ENCODE peak calls at places on chromosomes 5 and 9, in five cellular contexts. M, U, D, Z and P are unnamed samples.

GRCh38 chr5:137340899-137341298 is 158.2 kb downstream of the SPOCK1 start:
- DNase-seq in M (no peak), U (no peak), D (no peak), Z (no peak), P (no peak)

GRCh38 chr9:91408475-91408874 is 15.2 kb downstream of the NFIL3 start:
- DNase-seq in M (no peak), U (no peak), D (no peak), Z (no peak), P (no peak)

GRCh38 chr9:134656334-134657034 is 14.9 kb downstream of the COL5A1 start:
- DNase-seq in M (no peak), U (no peak), D (peak), Z (no peak), P (no peak)

GRCh38 chr5:151184316-151185042 is 26.9 kb upstream of the ANXA6 start:
- DNase-seq in M (no peak), U (no peak), D (no peak), Z (no peak), P (no peak)

GRCh38 chr9:16363916-16364315 is 506.6 kb downstream of the BNC2 start:
- DNase-seq in M (no peak), U (no peak), D (no peak), Z (no peak), P (no peak)

GRCh38 chr5:61575103-61575502 is 243.0 kb downstream of the ZSWIM6 start:
- DNase-seq in M (no peak), U (no peak), D (peak), Z (no peak), P (no peak)

GRCh38 chr5:181260720-181261319 is at the start of gene TRIM52:
- DNase-seq in M (peak), U (peak), D (peak), Z (peak), P (peak)

GRCh38 chr5:157387683-157388093 is 72.3 kb upstream of the NIPAL4 start:
- DNase-seq in M (no peak), U (no peak), D (peak), Z (no peak), P (peak)

GRCh38 chr5:172616730-172617129 is 24.3 kb upstream of the NEURL1B start:
- DNase-seq in M (no peak), U (no peak), D (no peak), Z (no peak), P (no peak)

GRCh38 chr5:93632327-93632726 is 49.3 kb downstream of the NR2F1 start:
- DNase-seq in M (no peak), U (no peak), D (no peak), Z (no peak), P (no peak)

GRCh38 chr5:172597755-172598155 is 43.3 kb upstream of the NEURL1B start:
- DNase-seq in M (no peak), U (no peak), D (no peak), Z (no peak), P (no peak)

GRCh38 chr9:85178486-85178885 is 509.0 kb downstream of the NTRK2 start:
- DNase-seq in M (no peak), U (no peak), D (peak), Z (no peak), P (peak)

GRCh38 chr5:179796877-179797608 is 3.3 kb downstream of the LTC4S start:
- DNase-seq in M (no peak), U (no peak), D (no peak), Z (no peak), P (no peak)

GRCh38 chr5:96509721-96510383 is 76.8 kb upstream of the PCSK1 start:
- DNase-seq in M (no peak), U (no peak), D (peak), Z (no peak), P (no peak)

GRCh38 chr9:13213337-13213736 is 66.2 kb downstream of the MPDZ start:
- DNase-seq in M (no peak), U (no peak), D (peak), Z (no peak), P (no peak)

GRCh38 chr5:29263836-29264235 is 1929.7 kb upstream of the CDH6 start:
- DNase-seq in M (no peak), U (no peak), D (no peak), Z (no peak), P (no peak)

GRCh38 chr5:103275851-103276250 is 17.3 kb downstream of the MACIR start:
- DNase-seq in M (no peak), U (no peak), D (no peak), Z (no peak), P (no peak)

GRCh38 chr9:74555015-74555414 is 57.9 kb downstream of the RORB start:
- DNase-seq in M (no peak), U (no peak), D (peak), Z (no peak), P (no peak)